ENCODE peak calls at places on chromosomes 5 and 9, in ten cellular contexts. One of them, this sample, is unnamed.

GRCh38 chr9:98559568-98559967 is 149.2 kb downstream of the GABBR2 start:
- DNase-seq in T-helper 22 cell: no peak
- DNase-seq in stimulated activated CD8-positive, alpha-beta memory T cell treated with anti-CD3 and anti-CD28 coated beads, Interleukin-2, amount 100 ng/mL, for 1 hour: no peak
- DNase-seq in NCI-H1417: no peak
- DNase-seq in breast epithelium: no peak
- DNase-seq in HFFc6: no peak
- DNase-seq in H7: no peak
- DNase-seq in Panc1: no peak
- DNase-seq in left cardiac atrium: no peak
- DNase-seq in nephron progenitor cell: no peak
- DNase-seq in this sample: no peak

GRCh38 chr5:34834794-34835089 is 4.2 kb upstream of the TTC23L start:
- DNase-seq in T-helper 22 cell: no peak
- DNase-seq in stimulated activated CD8-positive, alpha-beta memory T cell treated with anti-CD3 and anti-CD28 coated beads, Interleukin-2, amount 100 ng/mL, for 1 hour: no peak
- DNase-seq in NCI-H1417: no peak
- DNase-seq in breast epithelium: no peak
- DNase-seq in HFFc6: no peak
- DNase-seq in H7: no peak
- DNase-seq in Panc1: no peak
- DNase-seq in left cardiac atrium: no peak
- DNase-seq in nephron progenitor cell: no peak
- DNase-seq in this sample: no peak

GRCh38 chr9:86720893-86721698 is 226.2 kb downstream of the GAS1 start:
- DNase-seq in T-helper 22 cell: no peak
- DNase-seq in stimulated activated CD8-positive, alpha-beta memory T cell treated with anti-CD3 and anti-CD28 coated beads, Interleukin-2, amount 100 ng/mL, for 1 hour: no peak
- DNase-seq in NCI-H1417: no peak
- DNase-seq in breast epithelium: peak
- DNase-seq in HFFc6: no peak
- DNase-seq in H7: peak
- DNase-seq in Panc1: no peak
- DNase-seq in left cardiac atrium: peak
- DNase-seq in nephron progenitor cell: no peak
- DNase-seq in this sample: no peak

GRCh38 chr5:118531276-118531675 is 457.1 kb downstream of the DTWD2 start:
- DNase-seq in T-helper 22 cell: no peak
- DNase-seq in stimulated activated CD8-positive, alpha-beta memory T cell treated with anti-CD3 and anti-CD28 coated beads, Interleukin-2, amount 100 ng/mL, for 1 hour: no peak
- DNase-seq in NCI-H1417: no peak
- DNase-seq in breast epithelium: no peak
- DNase-seq in HFFc6: no peak
- DNase-seq in H7: no peak
- DNase-seq in Panc1: no peak
- DNase-seq in left cardiac atrium: no peak
- DNase-seq in nephron progenitor cell: no peak
- DNase-seq in this sample: no peak

GRCh38 chr9:108258640-108259039 is 597.1 kb downstream of the ACTL7B start:
- DNase-seq in T-helper 22 cell: no peak
- DNase-seq in stimulated activated CD8-positive, alpha-beta memory T cell treated with anti-CD3 and anti-CD28 coated beads, Interleukin-2, amount 100 ng/mL, for 1 hour: no peak
- DNase-seq in NCI-H1417: no peak
- DNase-seq in breast epithelium: no peak
- DNase-seq in HFFc6: no peak
- DNase-seq in H7: no peak
- DNase-seq in Panc1: no peak
- DNase-seq in left cardiac atrium: no peak
- DNase-seq in nephron progenitor cell: no peak
- DNase-seq in this sample: no peak

GRCh38 chr5:75089662-75090061 is 37.3 kb upstream of the GCNT4 start:
- DNase-seq in T-helper 22 cell: no peak
- DNase-seq in stimulated activated CD8-positive, alpha-beta memory T cell treated with anti-CD3 and anti-CD28 coated beads, Interleukin-2, amount 100 ng/mL, for 1 hour: no peak
- DNase-seq in NCI-H1417: no peak
- DNase-seq in breast epithelium: no peak
- DNase-seq in HFFc6: no peak
- DNase-seq in H7: no peak
- DNase-seq in Panc1: no peak
- DNase-seq in left cardiac atrium: no peak
- DNase-seq in nephron progenitor cell: no peak
- DNase-seq in this sample: no peak

GRCh38 chr5:115559524-115559923 is 14.9 kb upstream of the FEM1C start:
- DNase-seq in T-helper 22 cell: no peak
- DNase-seq in stimulated activated CD8-positive, alpha-beta memory T cell treated with anti-CD3 and anti-CD28 coated beads, Interleukin-2, amount 100 ng/mL, for 1 hour: no peak
- DNase-seq in NCI-H1417: no peak
- DNase-seq in breast epithelium: no peak
- DNase-seq in HFFc6: peak
- DNase-seq in H7: no peak
- DNase-seq in Panc1: no peak
- DNase-seq in left cardiac atrium: no peak
- DNase-seq in nephron progenitor cell: no peak
- DNase-seq in this sample: no peak

GRCh38 chr5:72752909-72753308 is 63.6 kb upstream of the TNPO1 start:
- DNase-seq in T-helper 22 cell: no peak
- DNase-seq in stimulated activated CD8-positive, alpha-beta memory T cell treated with anti-CD3 and anti-CD28 coated beads, Interleukin-2, amount 100 ng/mL, for 1 hour: no peak
- DNase-seq in NCI-H1417: no peak
- DNase-seq in breast epithelium: no peak
- DNase-seq in HFFc6: no peak
- DNase-seq in H7: no peak
- DNase-seq in Panc1: no peak
- DNase-seq in left cardiac atrium: no peak
- DNase-seq in nephron progenitor cell: no peak
- DNase-seq in this sample: no peak

GRCh38 chr5:169161022-169161680 is 139.8 kb downstream of the SLIT3 start:
- DNase-seq in T-helper 22 cell: no peak
- DNase-seq in stimulated activated CD8-positive, alpha-beta memory T cell treated with anti-CD3 and anti-CD28 coated beads, Interleukin-2, amount 100 ng/mL, for 1 hour: no peak
- DNase-seq in NCI-H1417: no peak
- DNase-seq in breast epithelium: peak
- DNase-seq in HFFc6: peak
- DNase-seq in H7: peak
- DNase-seq in Panc1: no peak
- DNase-seq in left cardiac atrium: peak
- DNase-seq in nephron progenitor cell: peak
- DNase-seq in this sample: no peak

GRCh38 chr5:622946-623522 is 10.9 kb downstream of the CEP72 start:
- DNase-seq in T-helper 22 cell: no peak
- DNase-seq in stimulated activated CD8-positive, alpha-beta memory T cell treated with anti-CD3 and anti-CD28 coated beads, Interleukin-2, amount 100 ng/mL, for 1 hour: no peak
- DNase-seq in NCI-H1417: no peak
- DNase-seq in breast epithelium: no peak
- DNase-seq in HFFc6: no peak
- DNase-seq in H7: no peak
- DNase-seq in Panc1: no peak
- DNase-seq in left cardiac atrium: no peak
- DNase-seq in nephron progenitor cell: no peak
- DNase-seq in this sample: no peak

GRCh38 chr5:75434107-75434506 is 77.3 kb downstream of the CERT1 start:
- DNase-seq in T-helper 22 cell: no peak
- DNase-seq in stimulated activated CD8-positive, alpha-beta memory T cell treated with anti-CD3 and anti-CD28 coated beads, Interleukin-2, amount 100 ng/mL, for 1 hour: no peak
- DNase-seq in NCI-H1417: no peak
- DNase-seq in breast epithelium: no peak
- DNase-seq in HFFc6: no peak
- DNase-seq in H7: no peak
- DNase-seq in Panc1: no peak
- DNase-seq in left cardiac atrium: no peak
- DNase-seq in nephron progenitor cell: no peak
- DNase-seq in this sample: no peak

GRCh38 chr9:21964925-21965385 is 29.2 kb downstream of the CDKN2A start:
- DNase-seq in T-helper 22 cell: peak
- DNase-seq in stimulated activated CD8-positive, alpha-beta memory T cell treated with anti-CD3 and anti-CD28 coated beads, Interleukin-2, amount 100 ng/mL, for 1 hour: no peak
- DNase-seq in NCI-H1417: no peak
- DNase-seq in breast epithelium: no peak
- DNase-seq in HFFc6: no peak
- DNase-seq in H7: peak
- DNase-seq in Panc1: no peak
- DNase-seq in left cardiac atrium: no peak
- DNase-seq in nephron progenitor cell: peak
- DNase-seq in this sample: peak

GRCh38 chr9:122265265-122265900 is 701 bp downstream of the MRRF start:
- DNase-seq in T-helper 22 cell: peak
- DNase-seq in stimulated activated CD8-positive, alpha-beta memory T cell treated with anti-CD3 and anti-CD28 coated beads, Interleukin-2, amount 100 ng/mL, for 1 hour: no peak
- DNase-seq in NCI-H1417: no peak
- DNase-seq in breast epithelium: no peak
- DNase-seq in HFFc6: peak
- DNase-seq in H7: peak
- DNase-seq in Panc1: no peak
- DNase-seq in left cardiac atrium: no peak
- DNase-seq in nephron progenitor cell: peak
- DNase-seq in this sample: peak

GRCh38 chr5:31090467-31090866 is 103.0 kb upstream of the CDH6 start:
- DNase-seq in T-helper 22 cell: no peak
- DNase-seq in stimulated activated CD8-positive, alpha-beta memory T cell treated with anti-CD3 and anti-CD28 coated beads, Interleukin-2, amount 100 ng/mL, for 1 hour: no peak
- DNase-seq in NCI-H1417: no peak
- DNase-seq in breast epithelium: no peak
- DNase-seq in HFFc6: no peak
- DNase-seq in H7: no peak
- DNase-seq in Panc1: no peak
- DNase-seq in left cardiac atrium: no peak
- DNase-seq in nephron progenitor cell: no peak
- DNase-seq in this sample: no peak

GRCh38 chr5:121053055-121053985 is 589.2 kb downstream of the PRR16 start:
- DNase-seq in T-helper 22 cell: no peak
- DNase-seq in stimulated activated CD8-positive, alpha-beta memory T cell treated with anti-CD3 and anti-CD28 coated beads, Interleukin-2, amount 100 ng/mL, for 1 hour: no peak
- DNase-seq in NCI-H1417: no peak
- DNase-seq in breast epithelium: no peak
- DNase-seq in HFFc6: no peak
- DNase-seq in H7: no peak
- DNase-seq in Panc1: no peak
- DNase-seq in left cardiac atrium: no peak
- DNase-seq in nephron progenitor cell: no peak
- DNase-seq in this sample: no peak

GRCh38 chr5:128163991-128164390 is 80.4 kb downstream of the SLC12A2 start:
- DNase-seq in T-helper 22 cell: no peak
- DNase-seq in stimulated activated CD8-positive, alpha-beta memory T cell treated with anti-CD3 and anti-CD28 coated beads, Interleukin-2, amount 100 ng/mL, for 1 hour: no peak
- DNase-seq in NCI-H1417: no peak
- DNase-seq in breast epithelium: no peak
- DNase-seq in HFFc6: peak
- DNase-seq in H7: no peak
- DNase-seq in Panc1: no peak
- DNase-seq in left cardiac atrium: no peak
- DNase-seq in nephron progenitor cell: no peak
- DNase-seq in this sample: no peak

GRCh38 chr5:10198021-10198420 is 51.7 kb downstream of the ATPSCKMT start:
- DNase-seq in T-helper 22 cell: no peak
- DNase-seq in stimulated activated CD8-positive, alpha-beta memory T cell treated with anti-CD3 and anti-CD28 coated beads, Interleukin-2, amount 100 ng/mL, for 1 hour: no peak
- DNase-seq in NCI-H1417: no peak
- DNase-seq in breast epithelium: no peak
- DNase-seq in HFFc6: no peak
- DNase-seq in H7: no peak
- DNase-seq in Panc1: no peak
- DNase-seq in left cardiac atrium: no peak
- DNase-seq in nephron progenitor cell: no peak
- DNase-seq in this sample: no peak

GRCh38 chr9:6711403-6711802 is 46.4 kb upstream of the KDM4C start:
- DNase-seq in T-helper 22 cell: no peak
- DNase-seq in stimulated activated CD8-positive, alpha-beta memory T cell treated with anti-CD3 and anti-CD28 coated beads, Interleukin-2, amount 100 ng/mL, for 1 hour: no peak
- DNase-seq in NCI-H1417: no peak
- DNase-seq in breast epithelium: no peak
- DNase-seq in HFFc6: peak
- DNase-seq in H7: no peak
- DNase-seq in Panc1: no peak
- DNase-seq in left cardiac atrium: no peak
- DNase-seq in nephron progenitor cell: no peak
- DNase-seq in this sample: no peak

GRCh38 chr9:35827486-35827885 is 1.0 kb downstream of the FAM221B start:
- DNase-seq in T-helper 22 cell: no peak
- DNase-seq in stimulated activated CD8-positive, alpha-beta memory T cell treated with anti-CD3 and anti-CD28 coated beads, Interleukin-2, amount 100 ng/mL, for 1 hour: no peak
- DNase-seq in NCI-H1417: no peak
- DNase-seq in breast epithelium: no peak
- DNase-seq in HFFc6: peak
- DNase-seq in H7: no peak
- DNase-seq in Panc1: no peak
- DNase-seq in left cardiac atrium: no peak
- DNase-seq in nephron progenitor cell: no peak
- DNase-seq in this sample: no peak

GRCh38 chr5:14250778-14251711 is 107.9 kb downstream of the TRIO start:
- DNase-seq in T-helper 22 cell: no peak
- DNase-seq in stimulated activated CD8-positive, alpha-beta memory T cell treated with anti-CD3 and anti-CD28 coated beads, Interleukin-2, amount 100 ng/mL, for 1 hour: no peak
- DNase-seq in NCI-H1417: peak
- DNase-seq in breast epithelium: no peak
- DNase-seq in HFFc6: no peak
- DNase-seq in H7: no peak
- DNase-seq in Panc1: no peak
- DNase-seq in left cardiac atrium: no peak
- DNase-seq in nephron progenitor cell: no peak
- DNase-seq in this sample: no peak

GRCh38 chr5:118692811-118693342 is 295.5 kb downstream of the DTWD2 start:
- DNase-seq in T-helper 22 cell: no peak
- DNase-seq in stimulated activated CD8-positive, alpha-beta memory T cell treated with anti-CD3 and anti-CD28 coated beads, Interleukin-2, amount 100 ng/mL, for 1 hour: no peak
- DNase-seq in NCI-H1417: no peak
- DNase-seq in breast epithelium: no peak
- DNase-seq in HFFc6: no peak
- DNase-seq in H7: peak
- DNase-seq in Panc1: no peak
- DNase-seq in left cardiac atrium: no peak
- DNase-seq in nephron progenitor cell: peak
- DNase-seq in this sample: no peak

GRCh38 chr9:119451426-119451825 is 82.2 kb upstream of the BRINP1 start:
- DNase-seq in T-helper 22 cell: no peak
- DNase-seq in stimulated activated CD8-positive, alpha-beta memory T cell treated with anti-CD3 and anti-CD28 coated beads, Interleukin-2, amount 100 ng/mL, for 1 hour: no peak
- DNase-seq in NCI-H1417: no peak
- DNase-seq in breast epithelium: no peak
- DNase-seq in HFFc6: no peak
- DNase-seq in H7: no peak
- DNase-seq in Panc1: no peak
- DNase-seq in left cardiac atrium: no peak
- DNase-seq in nephron progenitor cell: no peak
- DNase-seq in this sample: no peak